ENCODE peak calls at places on chromosomes 11 and 22, in six cellular contexts. One of them, this sample, is unnamed.

GRCh38 chr11:128667873-128668272 is 26.0 kb upstream of the FLI1 start:
- DNase-seq in thoracic aorta: no peak
- DNase-seq in BJ: no peak
- DNase-seq in AG10803: no peak
- DNase-seq in transverse colon: no peak
- DNase-seq in psoas muscle: no peak
- DNase-seq in this sample: no peak

GRCh38 chr11:62842171-62842717 is 2.9 kb upstream of the WDR74 start:
- DNase-seq in AG10803: no peak
- DNase-seq in thoracic aorta: no peak
- DNase-seq in transverse colon: peak
- DNase-seq in psoas muscle: peak
- DNase-seq in BJ: no peak
- DNase-seq in this sample: peak

GRCh38 chr11:119236490-119236889 is 30.4 kb downstream of the CBL start:
- DNase-seq in psoas muscle: no peak
- DNase-seq in transverse colon: no peak
- DNase-seq in BJ: no peak
- DNase-seq in thoracic aorta: no peak
- DNase-seq in AG10803: no peak
- DNase-seq in this sample: peak

GRCh38 chr11:921921-922678 is 3.6 kb upstream of the AP2A2 start:
- DNase-seq in thoracic aorta: no peak
- DNase-seq in transverse colon: no peak
- DNase-seq in AG10803: no peak
- DNase-seq in BJ: no peak
- DNase-seq in psoas muscle: peak
- DNase-seq in this sample: no peak

GRCh38 chr11:29051935-29052334 is 943.7 kb downstream of the METTL15 start:
- DNase-seq in transverse colon: no peak
- DNase-seq in BJ: no peak
- DNase-seq in AG10803: no peak
- DNase-seq in psoas muscle: no peak
- DNase-seq in thoracic aorta: no peak
- DNase-seq in this sample: peak

GRCh38 chr11:43947003-43947500 is 4.6 kb downstream of the C11orf96 start:
- DNase-seq in AG10803: peak
- DNase-seq in BJ: no peak
- DNase-seq in psoas muscle: no peak
- DNase-seq in transverse colon: no peak
- DNase-seq in thoracic aorta: no peak
- DNase-seq in this sample: peak

GRCh38 chr11:100619484-100619883 is 67.6 kb upstream of the ARHGAP42 start:
- DNase-seq in transverse colon: no peak
- DNase-seq in thoracic aorta: no peak
- DNase-seq in AG10803: peak
- DNase-seq in BJ: no peak
- DNase-seq in psoas muscle: no peak
- DNase-seq in this sample: peak

GRCh38 chr22:20805972-20806471 is 32.1 kb downstream of the SERPIND1 start:
- DNase-seq in psoas muscle: no peak
- DNase-seq in AG10803: peak
- DNase-seq in BJ: no peak
- DNase-seq in thoracic aorta: no peak
- DNase-seq in transverse colon: no peak
- DNase-seq in this sample: peak

GRCh38 chr11:68048681-68049508 is 10.1 kb downstream of the TCIRG1 start:
- DNase-seq in psoas muscle: peak
- DNase-seq in BJ: no peak
- DNase-seq in transverse colon: no peak
- DNase-seq in AG10803: no peak
- DNase-seq in thoracic aorta: no peak
- DNase-seq in this sample: no peak

GRCh38 chr22:36563001-36563400 is 34.0 kb upstream of the EIF3D start:
- DNase-seq in transverse colon: no peak
- DNase-seq in AG10803: no peak
- DNase-seq in thoracic aorta: no peak
- DNase-seq in psoas muscle: no peak
- DNase-seq in BJ: no peak
- DNase-seq in this sample: no peak

GRCh38 chr11:66970808-66971442 is 4.2 kb upstream of the C11orf86 start:
- DNase-seq in BJ: peak
- DNase-seq in thoracic aorta: peak
- DNase-seq in AG10803: peak
- DNase-seq in transverse colon: peak
- DNase-seq in psoas muscle: no peak
- DNase-seq in this sample: peak

GRCh38 chr22:46053563-46054090 is 76.7 kb upstream of the WNT7B start:
- DNase-seq in transverse colon: peak
- DNase-seq in BJ: no peak
- DNase-seq in psoas muscle: peak
- DNase-seq in thoracic aorta: no peak
- DNase-seq in AG10803: peak
- DNase-seq in this sample: peak

GRCh38 chr11:73916435-73916834 is 34.4 kb upstream of the DNAJB13 start:
- DNase-seq in BJ: no peak
- DNase-seq in psoas muscle: no peak
- DNase-seq in thoracic aorta: no peak
- DNase-seq in AG10803: no peak
- DNase-seq in transverse colon: no peak
- DNase-seq in this sample: peak

GRCh38 chr22:46545041-46545796 is 7.8 kb upstream of the CELSR1 start:
- DNase-seq in AG10803: no peak
- DNase-seq in thoracic aorta: no peak
- DNase-seq in psoas muscle: peak
- DNase-seq in BJ: no peak
- DNase-seq in transverse colon: no peak
- DNase-seq in this sample: no peak

GRCh38 chr22:36551096-36551495 is 22.1 kb upstream of the EIF3D start:
- DNase-seq in AG10803: no peak
- DNase-seq in BJ: no peak
- DNase-seq in thoracic aorta: no peak
- DNase-seq in psoas muscle: no peak
- DNase-seq in transverse colon: no peak
- DNase-seq in this sample: no peak

DNA sequence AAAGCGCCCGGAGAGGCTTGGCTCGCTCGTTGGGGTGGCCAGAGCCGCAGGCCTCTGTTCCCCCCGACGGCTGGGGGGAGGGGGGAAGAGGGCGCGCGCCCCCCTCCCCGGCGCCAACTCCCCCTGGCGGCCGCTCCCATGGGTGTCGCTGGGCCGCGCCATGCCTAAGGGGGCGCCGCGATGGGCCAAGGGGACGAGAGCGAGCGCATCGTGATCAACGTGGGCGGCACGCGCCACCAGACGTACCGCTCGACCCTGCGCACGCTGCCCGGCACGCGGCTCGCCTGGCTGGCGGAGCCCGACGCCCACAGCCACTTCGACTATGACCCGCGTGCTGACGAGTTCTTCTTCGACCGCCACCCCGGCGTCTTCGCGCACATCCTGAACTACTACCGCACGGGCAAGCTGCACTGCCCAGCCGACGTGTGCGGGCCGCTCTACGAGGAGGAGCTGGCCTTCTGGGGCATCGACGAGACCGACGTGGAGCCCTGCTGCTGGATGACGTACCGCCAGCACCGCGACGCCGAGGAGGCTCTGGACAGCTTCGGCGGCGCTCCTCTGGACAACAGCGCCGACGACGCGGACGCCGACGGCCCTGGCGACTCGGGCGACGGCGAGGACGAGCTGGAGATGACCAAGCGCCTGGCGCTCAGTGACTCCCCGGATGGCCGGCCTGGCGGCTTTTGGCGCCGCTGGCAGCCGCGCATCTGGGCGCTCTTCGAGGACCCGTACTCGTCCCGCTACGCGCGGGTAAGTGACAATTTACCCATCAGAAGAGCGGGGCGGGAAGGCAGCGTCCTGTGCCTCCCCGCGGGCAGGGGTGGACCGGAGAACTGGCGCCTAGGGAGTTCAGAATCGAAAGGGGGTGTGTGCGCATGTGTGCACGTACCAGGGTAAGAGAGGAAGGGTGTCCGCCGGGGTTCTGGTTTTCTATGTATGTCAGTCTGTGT is 1.5 kb downstream of the KCNC1 start:
- DNase-seq in AG10803: no peak
- DNase-seq in psoas muscle: peak
- DNase-seq in thoracic aorta: no peak
- DNase-seq in BJ: no peak
- DNase-seq in transverse colon: no peak
- DNase-seq in this sample: no peak
- TF ChIP-seq CTCF in AG10803: no peak
- TF ChIP-seq CTCF in psoas muscle: peak
- TF ChIP-seq CTCF in thoracic aorta: peak
- TF ChIP-seq CTCF in BJ: no peak
- TF ChIP-seq CTCF in transverse colon: no peak
- TF ChIP-seq CTCF in this sample: no peak

GRCh38 chr11:75346912-75347647 is 4.4 kb downstream of the ARRB1 start:
- DNase-seq in transverse colon: no peak
- DNase-seq in AG10803: peak
- DNase-seq in psoas muscle: peak
- DNase-seq in thoracic aorta: no peak
- DNase-seq in BJ: no peak
- DNase-seq in this sample: peak
- H3K4me3 ChIP-seq in transverse colon: no peak
- H3K4me3 ChIP-seq in AG10803: no peak
- H3K4me3 ChIP-seq in psoas muscle: no peak
- H3K4me3 ChIP-seq in thoracic aorta: no peak
- H3K4me3 ChIP-seq in BJ: no peak
- H3K4me3 ChIP-seq in this sample: no peak

GRCh38 chr11:23542171-23542570 is 681.9 kb upstream of the CCDC179 start:
- DNase-seq in psoas muscle: no peak
- DNase-seq in thoracic aorta: no peak
- DNase-seq in AG10803: no peak
- DNase-seq in transverse colon: no peak
- DNase-seq in BJ: no peak
- DNase-seq in this sample: no peak
- TF ChIP-seq CTCF in psoas muscle: no peak
- TF ChIP-seq CTCF in thoracic aorta: no peak
- TF ChIP-seq CTCF in AG10803: no peak
- TF ChIP-seq CTCF in transverse colon: no peak
- TF ChIP-seq CTCF in BJ: no peak
- TF ChIP-seq CTCF in this sample: no peak

DNA sequence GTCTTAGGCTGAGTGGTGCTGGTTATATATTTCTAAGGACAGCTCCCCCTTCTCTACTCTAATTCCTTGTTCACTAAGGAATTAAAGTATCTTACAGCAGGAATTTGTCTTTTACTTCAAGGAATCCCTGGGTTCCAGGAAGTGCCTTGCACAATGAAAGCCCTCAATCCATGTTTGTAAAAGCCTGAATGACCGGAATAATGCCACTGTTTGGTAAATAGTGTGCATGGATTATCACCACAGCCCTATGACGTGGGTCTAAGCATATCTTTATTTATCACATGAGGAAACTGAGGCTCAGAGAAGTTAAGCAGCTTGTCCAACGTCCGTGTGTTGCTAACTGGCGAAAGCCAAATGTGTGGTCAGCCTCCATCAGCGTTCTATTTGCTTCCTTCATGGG is 135.7 kb upstream of the NAV2 start:
- DNase-seq in psoas muscle: no peak
- DNase-seq in AG10803: no peak
- DNase-seq in BJ: no peak
- DNase-seq in transverse colon: no peak
- DNase-seq in thoracic aorta: no peak
- DNase-seq in this sample: no peak
- H3K4me3 ChIP-seq in psoas muscle: no peak
- H3K4me3 ChIP-seq in AG10803: no peak
- H3K4me3 ChIP-seq in BJ: no peak
- H3K4me3 ChIP-seq in transverse colon: no peak
- H3K4me3 ChIP-seq in thoracic aorta: peak
- H3K4me3 ChIP-seq in this sample: no peak

GRCh38 chr22:47884200-47884599 is 1121.8 kb downstream of the TBC1D22A start:
- DNase-seq in transverse colon: no peak
- DNase-seq in AG10803: no peak
- DNase-seq in psoas muscle: no peak
- DNase-seq in thoracic aorta: no peak
- DNase-seq in BJ: no peak
- DNase-seq in this sample: no peak

GRCh38 chr22:47888807-47889206 is 1126.4 kb downstream of the TBC1D22A start:
- DNase-seq in AG10803: no peak
- DNase-seq in BJ: no peak
- DNase-seq in psoas muscle: no peak
- DNase-seq in transverse colon: no peak
- DNase-seq in thoracic aorta: no peak
- DNase-seq in this sample: no peak

GRCh38 chr22:47879346-47879745 is 1116.9 kb downstream of the TBC1D22A start:
- DNase-seq in BJ: no peak
- DNase-seq in psoas muscle: no peak
- DNase-seq in thoracic aorta: no peak
- DNase-seq in transverse colon: no peak
- DNase-seq in AG10803: no peak
- DNase-seq in this sample: no peak

GRCh38 chr22:47884775-47885174 is 1122.3 kb downstream of the TBC1D22A start:
- DNase-seq in thoracic aorta: no peak
- DNase-seq in psoas muscle: no peak
- DNase-seq in transverse colon: no peak
- DNase-seq in BJ: no peak
- DNase-seq in AG10803: no peak
- DNase-seq in this sample: no peak

DNA sequence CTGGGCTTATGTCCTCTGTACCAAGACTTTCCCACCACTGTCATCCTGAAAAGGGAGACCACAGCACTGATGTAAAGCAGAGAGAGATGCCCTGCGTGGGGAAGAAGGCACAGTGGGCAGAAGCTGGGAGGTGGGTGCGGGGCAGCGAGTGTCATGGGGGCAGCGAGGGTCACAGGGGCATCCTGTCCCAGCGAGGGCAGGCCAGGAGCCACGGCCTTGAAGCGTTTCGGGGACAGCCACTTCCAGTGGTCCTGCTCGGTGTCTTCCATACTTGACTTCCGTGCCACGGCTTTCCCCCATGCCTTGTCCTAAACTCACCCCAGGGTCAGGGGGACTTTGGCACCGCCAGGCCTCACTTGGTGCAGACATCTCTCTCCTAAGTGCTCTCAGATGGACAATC is 1121.3 kb downstream of the TBC1D22A start:
- DNase-seq in psoas muscle: no peak
- DNase-seq in AG10803: no peak
- DNase-seq in BJ: no peak
- DNase-seq in thoracic aorta: no peak
- DNase-seq in transverse colon: no peak
- DNase-seq in this sample: no peak
- TF ChIP-seq CTCF in psoas muscle: no peak
- TF ChIP-seq CTCF in AG10803: no peak
- TF ChIP-seq CTCF in BJ: no peak
- TF ChIP-seq CTCF in thoracic aorta: no peak
- TF ChIP-seq CTCF in transverse colon: no peak
- TF ChIP-seq CTCF in this sample: no peak